ENCODE peak calls at places on chromosomes 6 and 20, in eight cellular contexts. P is NCI-H1092 treated with DMSO at 0.1 percent for 48 hours; X is posterior cingulate gyrus; L is left ventricle myocardium superior; D is islet precursor cell; U is pancreas; Y is upper lobe of right lung; R is CD8-positive, alpha-beta memory T cell. T is an unnamed sample.

GRCh38 chr20:53149184-53149651 is 177.1 kb downstream of the TSHZ2 start:
- DNase-seq in X (no peak), L (no peak), Y (no peak), D (peak), R (no peak), P (no peak), U (no peak), T (no peak)

GRCh38 chr6:56347526-56347925 is 100.1 kb upstream of the COL21A1 start:
- DNase-seq in D (no peak), P (no peak), X (no peak), Y (no peak), L (no peak), U (no peak), R (no peak), T (no peak)

GRCh38 chr6:164133095-164133494 is 718.6 kb downstream of the QKI start:
- DNase-seq in R (no peak), X (no peak), U (no peak), D (no peak), L (no peak), P (no peak), Y (no peak), T (no peak)

GRCh38 chr6:6889601-6890000 is 218.2 kb upstream of the RREB1 start:
- DNase-seq in R (no peak), Y (no peak), D (no peak), X (no peak), P (no peak), U (no peak), L (no peak), T (no peak)

GRCh38 chr6:2110504-2110903 is 134.9 kb downstream of the GMDS start:
- DNase-seq in U (no peak), Y (no peak), L (no peak), X (no peak), P (no peak), R (no peak), D (no peak), T (no peak)

GRCh38 chr20:29079769-29080690 is 2177.4 kb upstream of the DEFB115 start:
- DNase-seq in P (no peak), Y (no peak), L (peak), U (peak), X (peak), R (no peak), D (peak), T (peak)

GRCh38 chr20:57618091-57618765 is 2.0 kb downstream of the ZBP1 start:
- DNase-seq in X (peak), U (no peak), Y (peak), P (no peak), L (peak), R (peak), D (peak), T (peak)

GRCh38 chr20:21235713-21236445 is 67.3 kb upstream of the XRN2 start:
- DNase-seq in P (peak), D (peak), L (peak), R (peak), Y (peak), X (peak), U (peak), T (no peak)

GRCh38 chr20:48350291-48350988 is 477.4 kb downstream of the PREX1 start:
- DNase-seq in L (no peak), P (no peak), X (no peak), U (no peak), Y (no peak), D (no peak), R (no peak), T (no peak)

T was measured in RWPE2.